ENCODE peak calls at places on chromosome 9, in six cellular contexts. X, I, F, E, Z and N are unnamed samples.

GRCh38 chr9:35661756-35662350 is 3.1 kb downstream of the ARHGEF39 start:
- DNase-seq in X (no peak), F (no peak), I (no peak), Z (no peak), E (no peak), N (no peak)

GRCh38 chr9:1759901-1760300 is 255.2 kb upstream of the SMARCA2 start:
- DNase-seq in F (no peak), E (no peak), Z (peak), I (no peak), X (no peak), N (peak)

GRCh38 chr9:123111427-123111826 is 78.0 kb downstream of the GPR21 start:
- DNase-seq in I (no peak), F (no peak), E (no peak), X (no peak), Z (no peak), N (no peak)

GRCh38 chr9:12085401-12085800 is 607.8 kb upstream of the TYRP1 start:
- DNase-seq in Z (no peak), F (no peak), X (no peak), E (no peak), I (no peak), N (no peak)

GRCh38 chr9:126613656-126614055 is at the start of gene LMX1B:
- DNase-seq in E (no peak), I (peak), X (peak), F (peak), Z (peak), N (peak)

GRCh38 chr9:121708768-121709488 is 57.5 kb downstream of the DAB2IP start:
- DNase-seq in X (no peak), F (no peak), I (no peak), E (peak), Z (no peak), N (peak)

GRCh38 chr9:98654247-98654646 is 54.5 kb downstream of the GABBR2 start:
- DNase-seq in F (peak), E (no peak), X (peak), Z (no peak), I (no peak), N (no peak)

GRCh38 chr9:127130661-127131538 is 8.5 kb upstream of the ANGPTL2 start:
- DNase-seq in F (peak), Z (peak), X (peak), E (peak), I (peak), N (peak)

GRCh38 chr9:116269250-116269649 is 115.7 kb downstream of the PAPPA start:
- DNase-seq in I (no peak), X (peak), E (no peak), Z (no peak), F (no peak), N (no peak)

GRCh38 chr9:14271078-14271673 is 42.8 kb downstream of the NFIB start:
- DNase-seq in E (no peak), I (peak), Z (peak), F (peak), X (peak), N (peak)

GRCh38 chr9:34783951-34784487 is 74.1 kb upstream of the CCL21 start:
- DNase-seq in E (no peak), F (no peak), Z (no peak), X (no peak), I (no peak), N (no peak)

GRCh38 chr9:120014751-120015235 is 565.2 kb downstream of the CDK5RAP2 start:
- DNase-seq in I (no peak), Z (no peak), F (no peak), E (no peak), X (no peak), N (no peak)

GRCh38 chr9:132241840-132242620 is 80.2 kb downstream of the NTNG2 start:
- DNase-seq in Z (no peak), E (no peak), X (no peak), I (peak), F (peak), N (peak)

GRCh38 chr9:125106285-125106893 is 36.9 kb downstream of the SCAI start:
- DNase-seq in I (no peak), X (peak), F (peak), Z (peak), E (no peak), N (no peak)

GRCh38 chr9:117448066-117448465 is 33.2 kb upstream of the ASTN2 start:
- DNase-seq in E (no peak), Z (no peak), F (no peak), X (no peak), I (no peak), N (no peak)

GRCh38 chr9:111548623-111549022 is 23.6 kb downstream of the ZNF483 start:
- DNase-seq in Z (no peak), I (no peak), E (no peak), F (no peak), X (no peak), N (no peak)

GRCh38 chr9:132894343-132894742 is 15.6 kb downstream of the SPACA9 start:
- DNase-seq in F (no peak), E (no peak), Z (peak), I (no peak), X (no peak), N (no peak)

GRCh38 chr9:10957878-10958277 is 345.1 kb upstream of the PTPRD start:
- DNase-seq in E (no peak), X (no peak), I (no peak), F (no peak), Z (no peak), N (no peak)

GRCh38 chr9:82216435-82216834 is 227.9 kb downstream of the SPATA31D1 start:
- DNase-seq in Z (no peak), F (no peak), E (no peak), I (no peak), X (no peak), N (no peak)

GRCh38 chr9:79686381-79687130 is 114.8 kb downstream of the TLE4 start:
- DNase-seq in F (peak), I (no peak), X (peak), E (no peak), Z (peak), N (no peak)

GRCh38 chr9:97855486-97855875 is 2.5 kb downstream of the FOXE1 start:
- DNase-seq in F (no peak), E (no peak), Z (no peak), X (no peak), I (no peak), N (no peak)

GRCh38 chr9:128146591-128147120 is 2.6 kb upstream of the LCN2 start:
- DNase-seq in X (no peak), I (no peak), E (no peak), Z (no peak), F (no peak), N (no peak)

GRCh38 chr9:70945301-70945700 is 176.1 kb downstream of the TRPM3 start:
- DNase-seq in I (no peak), Z (peak), X (no peak), E (no peak), F (peak), N (no peak)

GRCh38 chr9:93451762-93452709 is 551 bp downstream of the FAM120A start:
- DNase-seq in F (peak), X (peak), Z (peak), E (peak), I (peak), N (peak)

GRCh38 chr9:28542928-28543327 is 969.6 kb upstream of the C9orf72 start:
- DNase-seq in E (no peak), F (no peak), Z (no peak), I (no peak), X (no peak), N (no peak)

DNA sequence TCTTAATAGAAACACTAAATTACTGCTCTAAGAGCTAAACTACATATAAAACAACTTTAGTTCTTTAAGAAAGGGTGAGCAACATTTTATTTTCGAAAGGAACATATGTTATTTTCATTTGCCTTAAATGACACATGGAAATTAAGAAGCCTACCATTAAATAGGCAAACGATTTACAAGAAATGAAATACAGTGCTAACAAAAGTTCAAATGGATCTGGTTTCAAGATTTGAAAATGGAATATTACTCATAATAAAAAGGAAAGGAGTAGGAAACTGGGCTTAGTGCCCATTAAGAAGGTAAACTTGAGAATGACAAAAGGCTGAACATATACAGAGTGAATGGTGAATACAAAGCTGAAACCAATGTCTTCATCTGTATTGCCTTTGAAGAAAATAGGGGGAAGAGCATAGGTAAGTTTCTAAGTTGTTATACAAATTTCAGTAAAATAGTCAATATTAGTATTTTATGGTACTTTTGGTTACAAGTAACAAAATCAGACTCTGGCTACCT is 974.2 kb upstream of the C9orf72 start:
- DNase-seq in Z (peak), F (no peak), X (no peak), E (no peak), I (no peak), N (no peak)
- TF ChIP-seq CTCF in Z (no peak), F (no peak), X (no peak), E (no peak), I (no peak), N (no peak)

GRCh38 chr9:90642570-90643539 is at the start of gene DIRAS2:
- DNase-seq in I (peak), Z (peak), E (peak), F (peak), X (peak), N (peak)
- TF ChIP-seq CTCF in I (peak), Z (peak), E (peak), F (peak), X (peak), N (peak)

DNA sequence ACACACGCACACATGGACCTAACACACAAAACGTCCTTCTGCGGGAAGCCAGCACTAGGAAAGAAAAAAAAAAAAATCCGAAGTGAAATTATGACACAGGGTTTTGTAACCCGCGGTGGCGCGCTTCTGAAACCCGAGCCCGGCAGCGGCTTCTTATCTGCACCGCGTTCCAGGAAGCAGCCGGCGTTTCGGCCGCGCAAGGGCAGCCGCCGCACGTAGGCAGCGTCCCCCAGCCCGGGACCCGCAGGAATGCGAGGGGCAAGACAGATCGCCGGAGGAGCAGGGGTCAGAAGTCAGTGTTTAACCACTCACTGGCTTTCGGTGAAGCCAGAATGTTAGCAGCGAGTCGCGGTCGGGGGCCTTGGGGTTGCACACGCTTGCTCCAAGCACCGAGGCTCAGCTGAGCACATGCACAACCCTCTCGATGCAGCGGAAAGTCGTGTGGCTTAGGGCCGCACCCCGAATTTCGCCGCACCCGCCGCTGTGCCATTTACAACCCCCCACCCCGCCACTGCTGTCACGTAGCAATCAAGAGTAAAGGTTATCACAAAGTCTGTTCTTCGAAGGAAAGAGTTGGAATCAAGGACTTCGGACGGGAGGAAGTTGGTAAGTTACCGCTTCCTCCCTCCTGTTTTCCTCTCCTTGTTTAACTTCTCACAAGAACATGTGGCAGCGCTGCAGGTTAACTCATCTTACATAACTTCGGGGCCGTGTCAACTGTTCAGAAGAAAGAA is 167.9 kb downstream of the AUH start:
- DNase-seq in I (peak), Z (peak), E (peak), X (peak), F (peak), N (peak)
- TF ChIP-seq CTCF in I (no peak), Z (no peak), E (no peak), X (no peak), F (no peak), N (no peak)

DNA sequence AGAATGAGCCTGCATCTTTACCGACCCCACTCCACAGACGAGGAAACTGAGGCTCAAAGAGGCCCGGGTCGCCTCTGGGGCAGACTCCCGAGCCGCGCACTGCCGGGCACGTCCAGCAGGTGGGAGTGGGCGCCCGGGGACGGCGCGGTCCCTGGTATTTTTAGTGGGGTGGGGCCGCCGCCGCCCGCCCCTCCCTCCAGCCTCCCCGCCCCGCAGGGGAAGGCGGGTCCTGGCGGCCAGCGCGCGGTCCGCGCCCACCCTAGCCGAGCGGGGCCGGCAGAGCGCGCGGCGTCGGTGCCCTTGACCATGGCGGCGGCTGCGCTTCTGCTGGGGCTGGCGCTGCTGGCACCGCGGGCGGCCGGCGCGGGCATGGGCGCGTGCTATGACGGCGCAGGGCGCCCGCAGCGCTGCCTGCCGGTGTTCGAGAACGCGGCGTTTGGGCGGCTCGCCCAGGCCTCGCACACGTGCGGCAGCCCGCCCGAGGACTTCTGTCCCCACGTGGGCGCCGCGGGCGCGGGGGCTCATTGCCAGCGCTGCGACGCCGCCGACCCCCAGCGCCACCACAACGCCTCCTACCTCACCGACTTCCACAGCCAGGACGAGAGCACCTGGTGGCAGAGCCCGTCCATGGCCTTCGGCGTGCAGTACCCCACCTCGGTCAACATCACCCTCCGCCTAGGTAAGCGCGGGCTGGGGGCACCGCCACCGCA is at the start of gene LAMC3:
- DNase-seq in E (no peak), X (no peak), I (no peak), Z (no peak), F (no peak), N (no peak)
- TF ChIP-seq CTCF in E (peak), X (peak), I (peak), Z (peak), F (peak), N (peak)

DNA sequence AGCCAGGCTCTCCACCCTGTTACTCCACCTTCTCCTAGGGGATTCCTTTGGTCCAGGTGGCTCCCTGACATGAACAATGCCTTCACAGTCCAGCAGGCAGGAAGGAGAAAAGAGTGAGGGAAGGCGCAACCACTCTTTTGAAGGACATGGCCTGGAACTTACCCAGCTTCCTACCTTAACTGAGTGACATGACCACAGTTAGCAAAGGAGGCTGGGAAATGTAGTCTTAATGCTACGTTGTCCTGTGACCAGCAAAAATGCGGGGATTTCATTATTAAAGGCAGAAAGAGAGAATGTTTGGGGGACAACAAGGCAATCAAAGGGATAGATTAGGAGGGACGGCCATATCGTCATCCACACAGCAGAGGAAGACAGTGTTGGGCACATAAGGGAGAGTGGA is 100.3 kb upstream of the ERCC6L2 start:
- DNase-seq in Z (no peak), I (no peak), X (no peak), F (no peak), E (no peak), N (no peak)
- TF ChIP-seq CTCF in Z (no peak), I (no peak), X (no peak), F (no peak), E (no peak), N (no peak)